ENCODE peak calls at places on chromosomes 4 and X, in eight cellular contexts. F is Panc1; G is CD4-positive, alpha-beta memory T cell; T is mesenchymal stem cell; W is upper lobe of left lung; N is endodermal cell; I is right cardiac atrium; Q is aorta. P is an unnamed sample.

GRCh38 chr4:47531241-47531953 is 46.3 kb downstream of the ATP10D start:
- DNase-seq in F (no peak), G (peak), T (peak), W (peak), N (peak), I (no peak), Q (no peak), P (no peak)

GRCh38 chr4:40492747-40493146 is 136.9 kb downstream of the RBM47 start:
- DNase-seq in F (no peak), G (no peak), T (peak), W (no peak), N (no peak), I (no peak), Q (no peak), P (no peak)

GRCh38 chr4:156782491-156782890 is 189.1 kb downstream of the PDGFC start:
- DNase-seq in F (no peak), G (no peak), T (no peak), W (no peak), N (no peak), I (no peak), Q (no peak), P (no peak)

GRCh38 chr4:157128395-157128794 is 52.4 kb downstream of the GLRB start:
- DNase-seq in F (peak), G (no peak), T (peak), W (no peak), N (no peak), I (no peak), Q (no peak), P (no peak)

GRCh38 chrX:49291615-49292337 is 11.7 kb upstream of the GAGE10 start:
- DNase-seq in F (peak), G (peak), T (peak), W (peak), N (peak), I (peak), Q (no peak), P (peak)

GRCh38 chr4:6055030-6055429 is 36.8 kb upstream of the C4orf50 start:
- DNase-seq in F (no peak), G (no peak), T (no peak), W (no peak), N (no peak), I (no peak), Q (no peak), P (no peak)

GRCh38 chr4:141885112-141885511 is 248.7 kb downstream of the IL15 start:
- DNase-seq in F (no peak), G (no peak), T (no peak), W (no peak), N (no peak), I (no peak), Q (no peak), P (no peak)

GRCh38 chrX:151004085-151004484 is 20.9 kb downstream of the HMGB3 start:
- DNase-seq in F (no peak), G (no peak), T (peak), W (no peak), N (no peak), I (no peak), Q (no peak), P (no peak)

GRCh38 chrX:82934980-82935379 is 573.1 kb upstream of the POU3F4 start:
- DNase-seq in F (no peak), G (no peak), T (no peak), W (no peak), N (no peak), I (no peak), Q (no peak), P (no peak)

GRCh38 chr4:175371091-175371490 is 441.0 kb downstream of the GPM6A start:
- DNase-seq in F (no peak), G (no peak), T (no peak), W (no peak), N (no peak), I (no peak), Q (no peak), P (no peak)

GRCh38 chr4:183362916-183363542 is 40.8 kb upstream of the CLDN24 start:
- DNase-seq in F (no peak), G (no peak), T (peak), W (no peak), N (peak), I (no peak), Q (no peak), P (peak)

GRCh38 chr4:119707336-119707735 is 78.7 kb upstream of the PDE5A start:
- DNase-seq in F (no peak), G (no peak), T (no peak), W (no peak), N (no peak), I (no peak), Q (no peak), P (no peak)

GRCh38 chr4:47567511-47567910 is 82.4 kb downstream of the ATP10D start:
- DNase-seq in F (no peak), G (no peak), T (no peak), W (no peak), N (no peak), I (no peak), Q (no peak), P (no peak)

GRCh38 chr4:15479913-15480185 is 10.2 kb downstream of the CC2D2A start:
- DNase-seq in F (no peak), G (no peak), T (peak), W (no peak), N (no peak), I (no peak), Q (no peak), P (no peak)

GRCh38 chr4:186643501-186644315 is 79.9 kb downstream of the FAT1 start:
- DNase-seq in F (no peak), G (no peak), T (peak), W (no peak), N (no peak), I (no peak), Q (no peak), P (no peak)

GRCh38 chrX:20545538-20545937 is 278.8 kb upstream of the RPS6KA3 start:
- DNase-seq in F (no peak), G (no peak), T (no peak), W (no peak), N (no peak), I (no peak), Q (no peak), P (no peak)

GRCh38 chr4:122674371-122674770 is 53.5 kb upstream of the IL21 start:
- DNase-seq in F (no peak), G (no peak), T (peak), W (no peak), N (no peak), I (no peak), Q (no peak), P (no peak)

GRCh38 chr4:2273657-2274319 is 11.9 kb upstream of the MXD4 start:
- DNase-seq in F (no peak), G (no peak), T (no peak), W (no peak), N (no peak), I (peak), Q (no peak), P (no peak)

GRCh38 chr4:133594246-133595207 is 445.4 kb downstream of the PCDH10 start:
- DNase-seq in F (no peak), G (no peak), T (peak), W (no peak), N (no peak), I (no peak), Q (no peak), P (peak)

GRCh38 chr4:166003811-166004210 is 130.8 kb downstream of the TLL1 start:
- DNase-seq in F (no peak), G (no peak), T (no peak), W (no peak), N (no peak), I (no peak), Q (no peak), P (no peak)

GRCh38 chr4:152032722-152033131 is 271.9 kb upstream of the GATB start:
- DNase-seq in F (no peak), G (no peak), T (peak), W (no peak), N (peak), I (no peak), Q (no peak), P (no peak)

GRCh38 chrX:48101443-48101842 is 29.0 kb upstream of the SPACA5B start:
- DNase-seq in F (no peak), G (no peak), T (no peak), W (no peak), N (no peak), I (no peak), Q (no peak), P (no peak)

GRCh38 chr4:86055898-86056297 is 304.0 kb downstream of the MAPK10 start:
- DNase-seq in F (no peak), G (no peak), T (peak), W (no peak), N (no peak), I (no peak), Q (no peak), P (no peak)

GRCh38 chrX:40171513-40172168 is 73.9 kb upstream of the BCOR start:
- DNase-seq in F (no peak), G (peak), T (peak), W (no peak), N (peak), I (peak), Q (peak), P (no peak)

GRCh38 chr4:149823770-149824221 is 8.2 kb upstream of the IQCM start:
- DNase-seq in F (peak), G (no peak), T (peak), W (no peak), N (no peak), I (no peak), Q (no peak), P (no peak)

GRCh38 chrX:22800806-22801205 is 199.0 kb upstream of the DDX53 start:
- DNase-seq in F (no peak), G (no peak), T (no peak), W (no peak), N (no peak), I (no peak), Q (no peak), P (peak)

GRCh38 chr4:129092636-129093172 is 635 bp downstream of the SCLT1 start:
- DNase-seq in F (no peak), G (no peak), T (peak), W (no peak), N (no peak), I (no peak), Q (no peak), P (no peak)

GRCh38 chr4:138911903-138912713 is 103.5 kb upstream of the NOCT start:
- DNase-seq in F (no peak), G (no peak), T (peak), W (peak), N (no peak), I (no peak), Q (no peak), P (no peak)
- H3K27ac ChIP-seq in F (no peak), G (no peak), T (no peak), W (peak), N (no peak), I (peak), Q (no peak), P (no peak)

GRCh38 chr4:155617312-155617711 is 49.3 kb upstream of the GUCY1A1 start:
- DNase-seq in F (no peak), G (no peak), T (no peak), W (no peak), N (no peak), I (no peak), Q (no peak), P (no peak)
- H3K27ac ChIP-seq in F (no peak), G (no peak), T (no peak), W (no peak), N (no peak), I (no peak), Q (no peak), P (no peak)

GRCh38 chr4:57214654-57215411 is 104.6 kb upstream of the IGFBP7 start:
- DNase-seq in F (no peak), G (no peak), T (no peak), W (no peak), N (no peak), I (no peak), Q (no peak), P (no peak)
- H3K27ac ChIP-seq in F (no peak), G (no peak), T (no peak), W (no peak), N (no peak), I (no peak), Q (no peak), P (no peak)

GRCh38 chrX:104318330-104319009 is 63.7 kb upstream of the ESX1 start:
- DNase-seq in F (no peak), G (no peak), T (peak), W (no peak), N (no peak), I (no peak), Q (no peak), P (no peak)
- H3K27ac ChIP-seq in F (no peak), G (no peak), T (no peak), W (no peak), N (no peak), I (no peak), Q (no peak), P (no peak)

DNA sequence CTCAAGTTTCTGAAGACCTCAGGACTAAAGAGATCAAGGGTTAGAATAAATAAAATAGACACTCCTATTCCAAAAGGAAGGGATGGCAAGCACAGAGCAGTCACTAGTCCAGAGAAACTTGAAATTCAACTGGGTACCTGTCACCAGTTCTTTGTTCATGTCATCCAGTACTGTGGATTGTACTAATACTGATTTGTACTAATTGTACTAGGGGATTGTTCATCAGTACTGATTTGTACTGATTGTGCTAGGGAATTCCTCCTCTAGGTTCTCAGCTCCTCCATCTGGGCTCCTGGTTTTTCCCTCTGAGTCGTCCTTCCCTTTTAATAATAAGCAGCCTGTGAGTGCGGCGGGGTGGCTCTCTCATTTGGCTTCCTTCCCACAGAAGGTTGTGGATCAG is 31.1 kb upstream of the SOD3 start:
- DNase-seq in F (no peak), G (no peak), T (no peak), W (no peak), N (no peak), I (no peak), Q (no peak), P (no peak)
- H3K27ac ChIP-seq in F (no peak), G (no peak), T (no peak), W (no peak), N (no peak), I (no peak), Q (no peak), P (no peak)

DNA sequence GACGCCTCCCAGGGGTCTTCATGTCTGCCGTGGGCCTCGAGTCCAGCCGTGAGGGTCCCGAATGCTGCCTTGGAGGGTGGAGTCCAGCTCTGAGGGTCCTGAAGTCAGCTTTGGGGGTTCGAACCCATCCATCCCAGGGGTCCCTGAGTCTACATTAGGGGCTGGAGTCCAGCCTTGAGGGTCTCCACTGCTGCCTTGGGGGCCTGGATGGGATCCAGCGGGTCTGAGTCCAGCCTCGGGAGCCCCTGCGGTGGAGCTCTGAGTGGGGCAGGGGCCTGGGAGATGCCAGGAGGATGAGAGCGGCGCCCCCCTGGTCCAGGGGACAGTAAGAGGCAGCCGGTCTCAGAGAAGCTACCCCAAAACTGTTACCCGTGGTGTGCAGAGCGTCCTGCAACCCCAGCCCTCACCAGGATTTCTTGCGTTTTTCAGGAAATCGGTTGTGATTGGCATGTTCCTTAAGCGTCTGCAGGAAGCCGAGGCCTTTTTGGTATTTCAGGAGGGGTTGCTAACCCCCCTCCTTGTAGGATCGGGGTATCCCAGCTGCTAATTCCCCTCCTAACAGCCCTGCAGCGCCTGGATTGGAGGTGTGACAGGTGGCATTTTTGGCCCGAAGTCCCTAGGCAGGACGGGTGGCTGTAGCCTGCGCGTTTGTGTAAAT is 1.7 kb upstream of the GTPBP6 start:
- DNase-seq in F (no peak), G (no peak), T (peak), W (peak), N (no peak), I (peak), Q (no peak), P (no peak)
- H3K27ac ChIP-seq in F (peak), G (peak), T (no peak), W (peak), N (no peak), I (no peak), Q (no peak), P (no peak)

GRCh38 chr4:113053883-113054282 is 4.4 kb downstream of the ANK2 start:
- DNase-seq in F (no peak), G (no peak), T (no peak), W (no peak), N (no peak), I (no peak), Q (no peak), P (no peak)

GRCh38 chr4:113050361-113050760 is 908 bp downstream of the ANK2 start:
- DNase-seq in F (no peak), G (no peak), T (no peak), W (no peak), N (no peak), I (no peak), Q (no peak), P (no peak)

GRCh38 chr4:113051361-113051760 is 1.9 kb downstream of the ANK2 start:
- DNase-seq in F (no peak), G (no peak), T (no peak), W (no peak), N (no peak), I (no peak), Q (no peak), P (no peak)

GRCh38 chr4:113050837-113051236 is 1.4 kb downstream of the ANK2 start:
- DNase-seq in F (no peak), G (no peak), T (no peak), W (no peak), N (no peak), I (no peak), Q (no peak), P (no peak)

DNA sequence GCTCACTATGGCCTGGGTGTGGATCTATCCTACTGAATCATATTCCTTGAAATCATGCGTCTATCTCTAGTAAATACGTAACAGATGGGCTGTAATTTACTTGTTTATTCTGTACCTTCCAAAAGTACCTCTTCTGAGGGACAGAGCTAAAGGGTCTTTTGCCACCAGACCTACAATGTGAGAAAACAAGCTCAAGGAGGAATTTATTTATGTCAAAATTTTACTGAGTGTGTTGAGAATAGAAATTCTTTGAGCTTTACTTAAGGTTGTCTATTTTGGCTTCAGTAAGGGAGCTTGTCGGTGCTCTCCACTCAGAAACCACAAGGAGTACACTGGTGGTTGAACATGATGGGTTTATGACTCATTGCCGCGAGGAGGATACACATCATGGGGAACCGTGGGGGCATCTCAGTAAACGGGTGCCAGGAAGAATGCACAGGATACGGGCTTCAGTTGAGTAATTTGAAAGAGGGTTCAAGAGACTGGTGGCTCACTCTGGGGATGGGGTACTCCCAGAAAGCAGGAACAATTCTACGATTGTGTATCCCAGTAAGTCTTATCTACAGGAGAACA is 3.0 kb downstream of the ANK2 start:
- DNase-seq in F (no peak), G (no peak), T (peak), W (no peak), N (no peak), I (no peak), Q (no peak), P (no peak)
- H3K27ac ChIP-seq in F (no peak), G (no peak), T (peak), W (no peak), N (no peak), I (no peak), Q (no peak), P (no peak)

DNA sequence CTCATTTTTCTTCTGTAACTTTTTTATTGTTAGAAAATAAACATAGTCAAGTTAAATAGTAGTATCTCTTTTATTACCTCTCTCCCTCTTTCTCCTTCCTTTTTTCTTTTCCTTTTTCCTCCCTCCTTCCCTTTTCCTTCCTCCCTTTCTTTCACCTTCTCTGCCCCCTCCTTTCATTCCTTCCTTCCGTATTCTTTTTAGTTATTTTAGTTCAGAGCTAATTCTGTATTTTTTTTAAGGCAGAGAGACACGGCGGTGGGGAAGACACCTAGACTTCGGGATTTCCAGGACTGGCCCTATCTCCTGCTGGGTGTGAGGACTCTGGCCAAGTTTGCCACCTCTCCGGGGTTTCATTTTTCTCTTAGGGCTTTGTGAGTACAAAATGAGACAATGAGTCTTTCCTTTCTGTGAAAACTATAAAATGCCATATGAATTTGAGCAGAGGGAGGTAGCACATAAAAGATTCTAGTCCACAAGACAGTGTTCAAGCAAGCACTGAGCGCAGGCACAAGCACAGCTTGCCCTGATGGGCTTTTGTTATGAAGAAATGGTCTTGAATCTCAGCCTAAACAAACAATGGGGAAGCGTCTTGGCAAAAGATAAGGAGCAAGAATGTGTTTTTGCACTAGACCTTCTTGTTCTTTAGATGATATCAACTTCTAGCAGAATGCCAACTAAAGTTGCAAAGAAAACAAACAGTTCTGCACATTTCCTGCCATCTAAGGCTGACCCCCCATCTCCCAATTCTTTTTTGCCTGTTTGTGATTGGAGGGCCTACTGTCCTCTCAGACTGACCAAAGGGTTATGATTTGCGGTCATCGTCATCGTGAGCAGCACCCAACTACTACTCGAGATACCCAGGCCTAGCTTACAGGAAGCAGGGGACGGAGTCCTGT is 72.9 kb upstream of the ZNF518B start:
- DNase-seq in F (no peak), G (no peak), T (no peak), W (no peak), N (no peak), I (no peak), Q (no peak), P (no peak)
- H3K27ac ChIP-seq in F (no peak), G (no peak), T (no peak), W (peak), N (no peak), I (peak), Q (no peak), P (no peak)